ENCODE peak calls at places on chromosomes 16 and 17, in nine cellular contexts. U is activated gamma-delta T cell; Z is ACHN; G is ureter; H is MCF 10A; W is ELF-1; R is activated naive CD8-positive, alpha-beta T cell treated with anti-CD3 and anti-CD28 coated beads, Interleukin-2, amount 50 U/mL, for 24 hours; J is type B pancreatic cell; S is activated T-helper 1 cell treated with Interleukin-2 at 50 U/mL for 16 hours. N is an unnamed sample.

GRCh38 chr16:47143677-47144558 is at the start of gene NETO2:
- DNase-seq in J (peak), W (peak), H (peak), Z (peak), R (peak), U (peak), G (peak), S (peak), N (peak)

GRCh38 chr17:15171433-15172047 is 93.6 kb downstream of the PMP22 start:
- DNase-seq in H (peak), G (peak), Z (peak), J (peak), W (peak), U (no peak), S (no peak), R (peak), N (peak)

GRCh38 chr16:78309763-78310162 is 210.3 kb downstream of the WWOX start:
- DNase-seq in H (no peak), U (no peak), J (no peak), G (no peak), R (no peak), W (no peak), Z (no peak), S (no peak), N (no peak)

GRCh38 chr17:17493249-17493985 is 2.8 kb downstream of the RASD1 start:
- DNase-seq in W (no peak), S (no peak), Z (no peak), U (no peak), H (no peak), J (no peak), R (no peak), G (no peak), N (peak)

GRCh38 chr17:17532991-17533390 is 36.8 kb upstream of the RASD1 start:
- DNase-seq in U (no peak), Z (no peak), R (no peak), G (no peak), W (no peak), H (no peak), S (no peak), J (no peak), N (no peak)

GRCh38 chr16:62213763-62214162 is 177.5 kb upstream of the CDH8 start:
- DNase-seq in U (no peak), Z (peak), J (no peak), W (peak), R (no peak), H (no peak), G (no peak), S (no peak), N (no peak)

GRCh38 chr17:142102-142661 is 4.8 kb downstream of the SCGB1C2 start:
- DNase-seq in S (no peak), Z (no peak), W (no peak), H (peak), U (no peak), G (peak), J (peak), R (peak), N (peak)

GRCh38 chr17:30278032-30278431 is 13.7 kb downstream of the BLMH start:
- DNase-seq in U (no peak), H (peak), J (no peak), G (no peak), R (no peak), S (no peak), W (no peak), Z (peak), N (peak)

GRCh38 chr16:84611041-84611440 is 6.8 kb downstream of the COTL1 start:
- DNase-seq in H (no peak), Z (no peak), W (no peak), G (no peak), R (no peak), J (no peak), S (no peak), U (no peak), N (no peak)

GRCh38 chr17:72409405-72410002 is 288.7 kb downstream of the SOX9 start:
- DNase-seq in Z (no peak), H (no peak), S (no peak), G (no peak), R (no peak), W (no peak), J (no peak), U (no peak), N (no peak)

GRCh38 chr16:83137894-83138293 is 511.1 kb downstream of the CDH13 start:
- DNase-seq in S (no peak), J (no peak), G (no peak), U (no peak), H (no peak), R (no peak), Z (no peak), W (no peak), N (no peak)

GRCh38 chr17:18187816-18188761 is 4.5 kb downstream of the ALKBH5 start:
- DNase-seq in W (no peak), H (no peak), R (peak), S (no peak), Z (peak), U (no peak), J (no peak), G (no peak), N (peak)

GRCh38 chr17:73231841-73232586 is 29.7 kb downstream of the CPSF4L start:
- DNase-seq in R (peak), J (peak), S (peak), Z (peak), U (peak), H (peak), W (peak), G (peak), N (peak)

GRCh38 chr17:70239391-70239826 is 70.1 kb downstream of the KCNJ2 start:
- DNase-seq in J (no peak), G (no peak), W (no peak), Z (no peak), S (no peak), U (no peak), H (no peak), R (no peak), N (peak)

GRCh38 chr17:77728022-77728671 is 230.4 kb upstream of the TNRC6C start:
- DNase-seq in U (no peak), W (no peak), R (no peak), J (peak), Z (no peak), G (no peak), S (no peak), H (no peak), N (no peak)

GRCh38 chr17:33582661-33583060 is 289.6 kb upstream of the ASIC2 start:
- DNase-seq in U (no peak), Z (no peak), G (no peak), R (no peak), H (no peak), S (no peak), J (no peak), W (no peak), N (no peak)

GRCh38 chr16:1466968-1467521 is 7.8 kb downstream of the CLCN7 start:
- DNase-seq in U (no peak), W (no peak), H (peak), G (no peak), Z (peak), R (no peak), J (peak), S (no peak), N (peak)

GRCh38 chr16:57618306-57619132 is 9.9 kb upstream of the ADGRG1 start:
- DNase-seq in G (peak), U (no peak), Z (no peak), W (no peak), S (no peak), H (peak), R (no peak), J (no peak), N (no peak)

GRCh38 chr17:32954477-32954876 is 26.5 kb downstream of the TMEM98 start:
- DNase-seq in R (no peak), G (peak), H (no peak), W (no peak), J (no peak), S (no peak), Z (no peak), U (no peak), N (peak)

GRCh38 chr17:45302649-45303173 is 14.1 kb downstream of the MAP3K14 start:
- DNase-seq in H (no peak), R (no peak), U (no peak), G (no peak), Z (no peak), S (no peak), W (no peak), J (no peak), N (no peak)

GRCh38 chr17:28720247-28720996 is 637 bp downstream of the RPL23A start:
- DNase-seq in G (no peak), Z (no peak), R (no peak), H (no peak), J (no peak), S (no peak), W (no peak), U (no peak), N (no peak)

GRCh38 chr16:20323591-20324117 is 3.7 kb downstream of the GP2 start:
- DNase-seq in S (no peak), Z (no peak), W (no peak), H (no peak), J (no peak), G (no peak), U (no peak), R (no peak), N (no peak)

GRCh38 chr16:70522216-70523000 is 946 bp downstream of the COG4 start:
- DNase-seq in Z (no peak), S (no peak), W (no peak), H (no peak), U (no peak), J (no peak), R (no peak), G (no peak), N (no peak)

N was measured in renal cortical epithelial cell.